ENCODE peak calls at places on chromosomes 1 and 21, in four cellular contexts. D, Q, J and P are unnamed samples.
A peak's percentile ranks its signal among the peaks of the same experiment; 100 is the strongest.

GRCh38 chr1:71028981-71029380 is 18.6 kb downstream of the PTGER3 start:
- DNase-seq in J (no peak), Q (no peak), D (no peak), P (no peak)

GRCh38 chr1:11337536-11338350 is 64.7 kb downstream of the UBIAD1 start:
- DNase-seq in D (no peak), J (peak; percentile 88), Q (peak; percentile 72), P (peak; percentile 92)

GRCh38 chr1:161987872-161988271 is 35.8 kb downstream of the OLFML2B start:
- DNase-seq in Q (no peak), J (no peak), D (no peak), P (no peak)

GRCh38 chr1:67713071-67713806 is 28.2 kb downstream of the GADD45A start:
- DNase-seq in D (no peak), J (peak; percentile 85), Q (no peak), P (no peak)

GRCh38 chr1:160022330-160023310 is 9.2 kb downstream of the PIGM start:
- DNase-seq in J (no peak), D (no peak), Q (no peak), P (no peak)

GRCh38 chr21:28237661-28238060 is 755.0 kb downstream of the LTN1 start:
- DNase-seq in D (no peak), Q (no peak), J (no peak), P (no peak)

GRCh38 chr1:178633068-178633467 is 92.0 kb upstream of the RALGPS2 start:
- DNase-seq in J (no peak), Q (no peak), D (no peak), P (no peak)

GRCh38 chr1:157124855-157125254 is 13.3 kb downstream of the ETV3 start:
- DNase-seq in Q (no peak), D (no peak), J (no peak), P (peak; percentile 45)

GRCh38 chr1:58883037-58883887 is 99.4 kb upstream of the JUN start:
- DNase-seq in Q (no peak), J (no peak), D (peak; percentile 80), P (no peak)

DNA sequence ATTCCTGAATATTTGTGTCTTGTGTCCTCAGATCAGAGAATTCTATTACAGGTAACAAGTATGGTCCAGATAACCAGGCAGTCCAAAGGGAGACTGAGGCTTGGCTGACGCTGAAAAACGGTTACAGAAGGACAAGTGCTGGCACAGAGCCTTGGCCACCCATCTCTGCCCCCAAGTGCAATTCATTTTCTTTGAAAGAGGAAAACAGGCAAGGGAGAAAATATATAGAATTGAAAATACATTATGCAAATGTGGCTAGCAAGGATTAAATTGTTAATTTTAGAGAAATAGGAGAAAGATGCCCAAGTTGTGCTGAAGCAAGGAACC is 1.2 kb downstream of the SORT1 start:
- DNase-seq in D (no peak), Q (no peak), J (no peak), P (no peak)
- H3K27ac ChIP-seq in D (peak overlapping the region; percentile 92), Q (no peak overlapping the region), J (no peak overlapping the region), P (no peak overlapping the region)

DNA sequence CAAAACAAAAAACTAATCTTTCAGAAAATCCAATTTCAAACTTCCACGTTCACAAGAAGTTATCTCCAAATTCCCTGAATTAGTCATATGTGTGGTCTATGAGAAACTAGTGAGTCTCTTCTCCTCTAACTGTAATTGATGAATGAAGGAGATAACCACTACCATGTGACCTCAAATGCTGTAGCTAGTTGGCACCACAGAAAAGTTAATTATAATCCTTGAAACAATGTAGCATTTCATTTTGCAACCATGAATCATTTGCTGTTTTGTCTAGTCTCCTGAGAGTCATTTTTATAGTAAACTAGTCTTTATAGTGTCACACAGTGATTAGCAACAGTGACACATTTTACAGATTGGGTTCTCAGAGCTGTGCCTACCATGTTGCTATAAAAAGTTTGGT is 287.5 kb downstream of the LRRIQ3 start:
- DNase-seq in D (no peak), J (no peak), Q (no peak), P (no peak)
- H3K27ac ChIP-seq in D (no peak overlapping the region), J (no peak overlapping the region), Q (no peak overlapping the region), P (no peak overlapping the region)

DNA sequence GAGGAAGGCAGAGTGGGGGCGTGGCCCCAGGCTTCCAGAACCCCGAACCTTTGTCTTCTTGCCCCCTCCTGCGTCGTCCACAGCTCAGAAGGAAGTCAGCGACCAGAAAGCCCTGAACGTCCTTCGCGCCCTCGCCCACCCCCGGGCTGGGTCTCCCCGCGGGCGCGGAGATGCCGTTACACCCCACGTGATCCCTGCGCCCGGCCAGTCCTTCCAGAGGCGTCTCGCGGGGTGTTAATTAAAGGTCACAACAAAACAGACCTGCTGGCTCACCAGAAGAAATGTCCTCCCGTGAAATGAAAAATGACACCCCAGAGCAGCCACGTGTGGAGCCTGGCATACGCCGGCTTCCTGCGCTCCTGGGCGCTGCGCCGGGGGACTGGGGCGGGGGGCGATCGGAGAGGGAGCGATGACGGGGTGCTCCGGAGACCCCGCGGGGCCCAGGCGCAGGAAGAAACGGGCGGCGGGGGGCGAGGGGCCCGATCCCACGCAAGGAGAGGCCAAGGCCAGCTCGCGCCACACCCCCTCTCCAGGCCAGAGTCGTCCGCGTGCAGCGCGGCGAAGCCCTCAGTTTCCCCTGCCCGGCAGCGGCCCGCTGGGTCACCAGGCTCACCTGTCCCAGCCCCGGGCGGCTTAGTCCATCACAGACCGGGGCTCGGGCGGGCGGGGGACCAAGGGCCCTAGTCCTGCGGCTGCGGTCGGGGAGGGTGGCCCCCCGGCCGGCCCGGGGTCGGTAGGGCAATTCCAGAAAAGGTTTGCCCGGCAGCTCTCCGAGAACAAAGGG is 948 bp upstream of the KIF26B start:
- DNase-seq in J (peak; percentile 74), D (no peak), Q (peak; percentile 67), P (peak; percentile 81)
- H3K27ac ChIP-seq in J (peak overlapping the region; percentile 68), D (no peak overlapping the region), Q (peak overlapping the region; percentile 92), P (no peak overlapping the region)

DNA sequence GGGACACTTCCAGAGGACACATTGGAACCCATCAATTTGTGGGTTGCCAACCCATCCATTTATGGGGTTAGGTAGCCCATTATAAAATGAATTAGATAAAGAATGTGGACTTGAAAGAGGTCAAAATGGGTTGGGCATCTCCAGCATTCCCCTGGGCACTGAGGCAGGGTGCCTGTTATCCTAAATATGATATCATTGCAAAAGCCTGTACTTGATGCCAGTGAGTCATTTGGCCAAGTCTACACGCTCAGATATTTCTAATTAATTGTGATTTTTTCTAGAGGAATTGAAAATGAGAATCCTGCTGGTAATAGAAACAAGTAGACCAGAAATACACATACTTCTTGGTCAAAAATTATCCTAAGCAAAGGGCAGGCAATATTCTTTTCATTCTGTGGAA is 21.9 kb upstream of the NBL1 start:
- DNase-seq in J (no peak), Q (no peak), D (no peak), P (no peak)
- H3K27ac ChIP-seq in J (no peak overlapping the region), Q (no peak overlapping the region), D (no peak overlapping the region), P (no peak overlapping the region)

GRCh38 chr1:12616709-12617373 is 1.2 kb downstream of the DHRS3 start:
- DNase-seq in J (peak; percentile 71), Q (peak; percentile 43), D (no peak), P (peak; percentile 68)
- H3K27ac ChIP-seq in J (peak overlapping the region; percentile 66), Q (peak overlapping the region; percentile 36), D (peak overlapping the region; percentile 90), P (peak overlapping the region; percentile 74)